ENCODE peak calls at places on chromosomes 11 and 22, in five cellular contexts. J is activated T-cell treated with anti-CD3 and anti-CD28 coated beads for 1 hour, H is nephron progenitor cell, Q is cardiac fibroblast, B is NCI-H69. X is an unnamed sample.

GRCh38 chr22:50507991-50508884 is at the start of gene NCAPH2:
- DNase-seq in H (peak), B (peak), J (peak), Q (peak), X (peak)

GRCh38 chr11:74157169-74157568 is 13.6 kb downstream of the C2CD3 start:
- DNase-seq in B (peak), Q (no peak), J (no peak), H (no peak), X (no peak)

GRCh38 chr22:46769191-46769675 is 6.8 kb downstream of the TBC1D22A start:
- DNase-seq in J (no peak), H (no peak), Q (no peak), B (peak), X (no peak)

GRCh38 chr22:11627798-11628650 is 3900.0 kb upstream of the OR11H1 start:
- DNase-seq in J (no peak), H (no peak), Q (no peak), B (no peak), X (no peak)

GRCh38 chr22:38755911-38756532 is at the start of gene SUN2:
- DNase-seq in Q (peak), J (peak), B (peak), H (peak), X (peak)

GRCh38 chr11:67280791-67281551 is 8.1 kb upstream of the ANKRD13D start:
- DNase-seq in H (no peak), Q (no peak), J (no peak), B (no peak), X (no peak)

GRCh38 chr22:24330636-24331035 is 60.0 kb downstream of the SPECC1L start:
- DNase-seq in J (no peak), B (peak), Q (peak), H (no peak), X (no peak)

GRCh38 chr11:64131657-64132387 is 34.1 kb downstream of the MACROD1 start:
- DNase-seq in J (no peak), H (no peak), Q (no peak), B (peak), X (peak)

GRCh38 chr22:18109410-18110193 is 1.0 kb upstream of the TUBA8 start:
- DNase-seq in B (peak), J (no peak), Q (no peak), H (no peak), X (no peak)

GRCh38 chr22:19039796-19040580 is 82.2 kb downstream of the DGCR2 start:
- DNase-seq in B (no peak), H (no peak), J (no peak), Q (no peak), X (no peak)

GRCh38 chr11:36976740-36977139 is 378.7 kb upstream of the RAG2 start:
- DNase-seq in B (no peak), J (no peak), Q (no peak), H (no peak), X (no peak)

GRCh38 chr11:75056806-75057205 is 39.9 kb downstream of the OR2AT4 start:
- DNase-seq in Q (no peak), B (no peak), H (no peak), J (no peak), X (no peak)